ENCODE peak calls at places on chromosomes 16 and 17, in ten cellular contexts. C is AG08395, Z is foreskin fibroblast, J is M059J, O is neural progenitor cell, I is A549, F is SW480, L is OCI-M1, W is HCT116, X is Peyer's patch. G is an unnamed sample.

GRCh38 chr16:30142672-30143346 is 19.8 kb upstream of the MAPK3 start:
- DNase-seq in C (no peak), Z (no peak), J (peak; percentile 20), O (peak; percentile 46), I (no peak), F (peak; percentile 54), L (peak; percentile 77), W (no peak), X (no peak), G (peak; percentile 45)

GRCh38 chr16:88999457-89000206 is 22.6 kb upstream of the CBFA2T3 start:
- DNase-seq in C (no peak), Z (no peak), J (no peak), O (no peak), I (no peak), F (peak; percentile 35), L (no peak), W (no peak), X (peak; percentile 35), G (no peak)

GRCh38 chr16:23807028-23807427 is 28.8 kb upstream of the PRKCB start:
- DNase-seq in C (no peak), Z (no peak), J (peak; percentile 4), O (no peak), I (no peak), F (no peak), L (peak; percentile 39), W (no peak), X (peak; percentile 59), G (no peak)

GRCh38 chr16:87952751-87953150 is 1.5 kb downstream of the BANP start:
- DNase-seq in C (no peak), Z (no peak), J (no peak), O (no peak), I (no peak), F (no peak), L (no peak), W (no peak), X (no peak), G (no peak)

GRCh38 chr16:84329849-84330684 is 35.4 kb downstream of the WFDC1 start:
- DNase-seq in C (no peak), Z (no peak), J (no peak), O (no peak), I (no peak), F (no peak), L (no peak), W (no peak), X (no peak), G (no peak)

GRCh38 chr17:17419621-17420020 is 57.2 kb upstream of the MED9 start:
- DNase-seq in C (no peak), Z (no peak), J (no peak), O (no peak), I (no peak), F (no peak), L (no peak), W (no peak), X (no peak), G (no peak)

GRCh38 chr16:83037884-83038283 is 411.1 kb downstream of the CDH13 start:
- DNase-seq in C (no peak), Z (no peak), J (no peak), O (no peak), I (no peak), F (no peak), L (no peak), W (no peak), X (no peak), G (no peak)

GRCh38 chr17:35080536-35080935 is 17.0 kb upstream of the RFFL start:
- DNase-seq in C (no peak), Z (no peak), J (no peak), O (no peak), I (no peak), F (no peak), L (peak; percentile 13), W (no peak), X (no peak), G (no peak)

GRCh38 chr17:1518410-1518809 is 2.0 kb upstream of the INPP5K start:
- DNase-seq in C (no peak), Z (no peak), J (no peak), O (no peak), I (no peak), F (no peak), L (no peak), W (no peak), X (no peak), G (no peak)

GRCh38 chr17:42779942-42780815 is at the start of gene WNK4:
- DNase-seq in C (peak; percentile 69), Z (no peak), J (peak; percentile 87), O (peak; percentile 64), I (no peak), F (peak; percentile 49), L (no peak), W (no peak), X (no peak), G (peak; percentile 75)

GRCh38 chr16:3755249-3755648 is 37.9 kb upstream of the TRAP1 start:
- DNase-seq in C (no peak), Z (no peak), J (no peak), O (no peak), I (no peak), F (no peak), L (no peak), W (no peak), X (no peak), G (no peak)

GRCh38 chr17:75077490-75078096 is 10.2 kb upstream of the SLC16A5 start:
- DNase-seq in C (peak; percentile 46), Z (no peak), J (no peak), O (no peak), I (no peak), F (peak; percentile 78), L (peak; percentile 46), W (no peak), X (peak; percentile 54), G (peak; percentile 81)

GRCh38 chr16:81123092-81123852 is 27.1 kb upstream of the GCSH start:
- DNase-seq in C (no peak), Z (no peak), J (no peak), O (no peak), I (no peak), F (no peak), L (peak; percentile 3), W (no peak), X (no peak), G (no peak)

GRCh38 chr16:74275031-74275636 is 21.5 kb upstream of the PSMD7 start:
- DNase-seq in C (peak; percentile 39), Z (peak; percentile 12), J (peak; percentile 25), O (no peak), I (peak; percentile 38), F (peak; percentile 20), L (peak; percentile 68), W (peak; percentile 13), X (no peak), G (peak; percentile 27)

G was measured in HT-29.